ENCODE peak calls at places on chromosomes 1 and 21, in four cellular contexts. One of them, this sample, is unnamed.

GRCh38 chr21:34072145-34073031 is 990 bp upstream of the MRPS6 start:
- DNase-seq in Caco-2: no peak
- DNase-seq in putamen: peak
- DNase-seq in fibroblast of pulmonary artery: no peak
- DNase-seq in this sample: peak

GRCh38 chr1:33396188-33397124 is 34.4 kb downstream of the PHC2 start:
- DNase-seq in Caco-2: no peak
- DNase-seq in putamen: no peak
- DNase-seq in fibroblast of pulmonary artery: peak
- DNase-seq in this sample: no peak

GRCh38 chr1:226647719-226648118 is 91.4 kb downstream of the ITPKB start:
- DNase-seq in Caco-2: no peak
- DNase-seq in putamen: no peak
- DNase-seq in fibroblast of pulmonary artery: no peak
- DNase-seq in this sample: no peak

GRCh38 chr1:23577056-23577985 is 18.0 kb upstream of the ID3 start:
- DNase-seq in Caco-2: peak
- DNase-seq in putamen: no peak
- DNase-seq in fibroblast of pulmonary artery: peak
- DNase-seq in this sample: no peak

GRCh38 chr1:203996126-203996525 is 76.8 kb upstream of the SOX13 start:
- DNase-seq in Caco-2: peak
- DNase-seq in putamen: peak
- DNase-seq in fibroblast of pulmonary artery: peak
- DNase-seq in this sample: no peak

GRCh38 chr1:38559180-38559874 is 300.2 kb downstream of the RRAGC start:
- DNase-seq in Caco-2: no peak
- DNase-seq in putamen: no peak
- DNase-seq in fibroblast of pulmonary artery: no peak
- DNase-seq in this sample: no peak

GRCh38 chr1:67945733-67946374 is 104.6 kb downstream of the DIRAS3 start:
- DNase-seq in Caco-2: no peak
- DNase-seq in putamen: no peak
- DNase-seq in fibroblast of pulmonary artery: no peak
- DNase-seq in this sample: no peak

GRCh38 chr1:176954242-176954641 is 210.3 kb downstream of the ASTN1 start:
- DNase-seq in Caco-2: no peak
- DNase-seq in putamen: no peak
- DNase-seq in fibroblast of pulmonary artery: peak
- DNase-seq in this sample: no peak

GRCh38 chr1:94792876-94793605 is 27.1 kb upstream of the SLC44A3 start:
- DNase-seq in Caco-2: no peak
- DNase-seq in putamen: no peak
- DNase-seq in fibroblast of pulmonary artery: peak
- DNase-seq in this sample: no peak

GRCh38 chr1:150973826-150974579 is 632 bp downstream of the CERS2 start:
- DNase-seq in Caco-2: peak
- DNase-seq in putamen: no peak
- DNase-seq in fibroblast of pulmonary artery: no peak
- DNase-seq in this sample: peak

GRCh38 chr1:6757719-6758435 is 27.4 kb upstream of the CAMTA1 start:
- DNase-seq in Caco-2: no peak
- DNase-seq in putamen: no peak
- DNase-seq in fibroblast of pulmonary artery: peak
- DNase-seq in this sample: no peak

GRCh38 chr21:46622226-46622625 is 13.2 kb upstream of the PRMT2 start:
- DNase-seq in Caco-2: no peak
- DNase-seq in putamen: peak
- DNase-seq in fibroblast of pulmonary artery: no peak
- DNase-seq in this sample: peak

GRCh38 chr21:43189936-43190335 is 21.1 kb downstream of the CRYAA start:
- DNase-seq in Caco-2: no peak
- DNase-seq in putamen: no peak
- DNase-seq in fibroblast of pulmonary artery: no peak
- DNase-seq in this sample: no peak

GRCh38 chr1:246001821-246002220 is 505.3 kb downstream of the SMYD3 start:
- DNase-seq in Caco-2: no peak
- DNase-seq in putamen: no peak
- DNase-seq in fibroblast of pulmonary artery: no peak
- DNase-seq in this sample: no peak

GRCh38 chr1:158180741-158181576 is at the start of gene CD1D:
- DNase-seq in Caco-2: no peak
- DNase-seq in putamen: no peak
- DNase-seq in fibroblast of pulmonary artery: peak
- DNase-seq in this sample: no peak

GRCh38 chr1:72230746-72231145 is 51.6 kb downstream of the NEGR1 start:
- DNase-seq in Caco-2: no peak
- DNase-seq in putamen: no peak
- DNase-seq in fibroblast of pulmonary artery: no peak
- DNase-seq in this sample: no peak

GRCh38 chr1:45954401-45954847 is 151.0 kb downstream of the MAST2 start:
- DNase-seq in Caco-2: no peak
- DNase-seq in putamen: no peak
- DNase-seq in fibroblast of pulmonary artery: peak
- DNase-seq in this sample: no peak

GRCh38 chr1:19029191-19030085 is 73.0 kb upstream of the IFFO2 start:
- DNase-seq in Caco-2: no peak
- DNase-seq in putamen: no peak
- DNase-seq in fibroblast of pulmonary artery: peak
- DNase-seq in this sample: no peak

GRCh38 chr1:214445201-214445600 is 106.2 kb downstream of the PTPN14 start:
- DNase-seq in Caco-2: no peak
- DNase-seq in putamen: no peak
- DNase-seq in fibroblast of pulmonary artery: no peak
- DNase-seq in this sample: no peak

GRCh38 chr1:221637641-221638041 is 104.2 kb downstream of the DUSP10 start:
- DNase-seq in Caco-2: no peak
- DNase-seq in putamen: peak
- DNase-seq in fibroblast of pulmonary artery: peak
- DNase-seq in this sample: no peak

GRCh38 chr1:38814444-38814983 is 45.1 kb downstream of the RRAGC start:
- DNase-seq in Caco-2: no peak
- DNase-seq in putamen: no peak
- DNase-seq in fibroblast of pulmonary artery: no peak
- DNase-seq in this sample: no peak

GRCh38 chr1:89603651-89604413 is 29.1 kb upstream of the LRRC8C start:
- DNase-seq in Caco-2: no peak
- DNase-seq in putamen: peak
- DNase-seq in fibroblast of pulmonary artery: peak
- DNase-seq in this sample: no peak

GRCh38 chr1:229478852-229479251 is 29.3 kb downstream of the NUP133 start:
- DNase-seq in Caco-2: no peak
- DNase-seq in putamen: no peak
- DNase-seq in fibroblast of pulmonary artery: no peak
- DNase-seq in this sample: no peak

GRCh38 chr1:220462756-220463155 is 65.2 kb upstream of the MARK1 start:
- DNase-seq in Caco-2: no peak
- DNase-seq in putamen: no peak
- DNase-seq in fibroblast of pulmonary artery: no peak
- DNase-seq in this sample: no peak

GRCh38 chr1:183595537-183595936 is 5.3 kb upstream of the NCF2 start:
- DNase-seq in Caco-2: no peak
- DNase-seq in putamen: no peak
- DNase-seq in fibroblast of pulmonary artery: no peak
- DNase-seq in this sample: no peak

GRCh38 chr1:47477595-47478080 is 39.8 kb downstream of the FOXD2 start:
- DNase-seq in Caco-2: peak
- DNase-seq in putamen: no peak
- DNase-seq in fibroblast of pulmonary artery: no peak
- DNase-seq in this sample: no peak

GRCh38 chr1:58882322-58882951 is 98.6 kb upstream of the JUN start:
- DNase-seq in Caco-2: no peak
- DNase-seq in putamen: no peak
- DNase-seq in fibroblast of pulmonary artery: no peak
- DNase-seq in this sample: peak

GRCh38 chr1:72557446-72558049 is 275.2 kb upstream of the NEGR1 start:
- DNase-seq in Caco-2: peak
- DNase-seq in putamen: no peak
- DNase-seq in fibroblast of pulmonary artery: peak
- DNase-seq in this sample: no peak

GRCh38 chr1:37808369-37809319 is 636 bp upstream of the YRDC start:
- DNase-seq in Caco-2: peak
- DNase-seq in putamen: peak
- DNase-seq in fibroblast of pulmonary artery: peak
- DNase-seq in this sample: peak

GRCh38 chr1:40162791-40163441 is 1.7 kb downstream of the RLF start:
- DNase-seq in Caco-2: no peak
- DNase-seq in putamen: no peak
- DNase-seq in fibroblast of pulmonary artery: no peak
- DNase-seq in this sample: no peak

GRCh38 chr1:232553809-232554208 is 76.1 kb downstream of the SIPA1L2 start:
- DNase-seq in Caco-2: no peak
- DNase-seq in putamen: no peak
- DNase-seq in fibroblast of pulmonary artery: peak
- DNase-seq in this sample: no peak

GRCh38 chr1:47725000-47725731 is 272.0 kb downstream of the TRABD2B start:
- DNase-seq in Caco-2: no peak
- DNase-seq in putamen: no peak
- DNase-seq in fibroblast of pulmonary artery: no peak
- DNase-seq in this sample: no peak

GRCh38 chr1:167270230-167270817 is 49.6 kb downstream of the POU2F1 start:
- DNase-seq in Caco-2: no peak
- DNase-seq in putamen: no peak
- DNase-seq in fibroblast of pulmonary artery: no peak
- DNase-seq in this sample: no peak

GRCh38 chr1:154427173-154428139 is 22.3 kb downstream of the IL6R start:
- DNase-seq in Caco-2: no peak
- DNase-seq in putamen: no peak
- DNase-seq in fibroblast of pulmonary artery: peak
- DNase-seq in this sample: no peak

GRCh38 chr1:214280386-214281029 is 451 bp upstream of the SMYD2 start:
- DNase-seq in Caco-2: peak
- DNase-seq in putamen: no peak
- DNase-seq in fibroblast of pulmonary artery: peak
- DNase-seq in this sample: no peak

GRCh38 chr1:68057564-68057963 is 7.1 kb upstream of the DIRAS3 start:
- DNase-seq in Caco-2: no peak
- DNase-seq in putamen: no peak
- DNase-seq in fibroblast of pulmonary artery: no peak
- DNase-seq in this sample: no peak

GRCh38 chr1:118271883-118272282 is 86.9 kb upstream of the SPAG17 start:
- DNase-seq in Caco-2: no peak
- DNase-seq in putamen: no peak
- DNase-seq in fibroblast of pulmonary artery: no peak
- DNase-seq in this sample: no peak